ENCODE peak calls at places on chromosome 6, in five cellular contexts. G, I, F, O and A are unnamed samples.
A peak's percentile ranks its signal among the peaks of the same experiment; 100 is the strongest.

GRCh38 chr6:5960456-5960855 is 46.3 kb downstream of the NRN1 start:
- DNase-seq in G (no peak), I (no peak), F (no peak), O (no peak), A (no peak)

GRCh38 chr6:151905072-151905471 is 97.6 kb downstream of the ESR1 start:
- DNase-seq in O (no peak), G (no peak), I (no peak), F (no peak), A (no peak)

GRCh38 chr6:88513920-88514319 is 347.8 kb upstream of the CNR1 start:
- DNase-seq in I (no peak), F (no peak), O (no peak), G (no peak), A (no peak)

GRCh38 chr6:131982740-131983259 is 31.6 kb upstream of the CCN2 start:
- DNase-seq in O (no peak), G (no peak), I (no peak), F (no peak), A (no peak)

GRCh38 chr6:41331401-41332150 is 3.8 kb upstream of the NCR2 start:
- DNase-seq in F (no peak), I (no peak), G (no peak), O (no peak), A (no peak)

GRCh38 chr6:99189823-99190721 is 159.4 kb downstream of the FAXC start:
- DNase-seq in I (no peak), G (no peak), O (no peak), F (no peak), A (no peak)

GRCh38 chr6:14074723-14075503 is 42.7 kb upstream of the CD83 start:
- DNase-seq in I (no peak), O (no peak), F (no peak), G (peak; percentile 76), A (no peak)

GRCh38 chr6:5084192-5084786 is 852 bp upstream of the PPP1R3G start:
- DNase-seq in G (no peak), I (peak; percentile 71), F (no peak), O (no peak), A (no peak)

GRCh38 chr6:37074053-37074827 is 68.8 kb downstream of the FGD2 start:
- DNase-seq in O (peak; percentile 43), F (no peak), G (no peak), I (no peak), A (no peak)

GRCh38 chr6:3906191-3907019 is 57.2 kb downstream of the FAM50B start:
- DNase-seq in I (no peak), O (no peak), G (no peak), F (no peak), A (no peak)

GRCh38 chr6:88725111-88725711 is 238.2 kb downstream of the RNGTT start:
- DNase-seq in O (no peak), I (no peak), G (peak; percentile 23), F (no peak), A (no peak)

GRCh38 chr6:11123978-11124377 is 12.5 kb upstream of the ERVFRD-1 start:
- DNase-seq in G (no peak), O (no peak), F (no peak), I (no peak), A (no peak)
- TF ChIP-seq CTCF in G (no peak), O (no peak), F (peak; percentile 35), I (peak; percentile 20), A (no peak)

GRCh38 chr6:166809721-166810120 is 146.6 kb downstream of the RNASET2 start:
- DNase-seq in F (no peak), O (no peak), G (no peak), I (no peak), A (no peak)

GRCh38 chr6:166802437-166802836 is 153.9 kb downstream of the RNASET2 start:
- DNase-seq in G (no peak), I (no peak), O (no peak), F (no peak), A (no peak)

GRCh38 chr6:166803455-166803854 is 152.9 kb downstream of the RNASET2 start:
- DNase-seq in G (no peak), F (no peak), I (no peak), O (no peak), A (no peak)

GRCh38 chr6:166806962-166807757 is 149.2 kb downstream of the RNASET2 start:
- DNase-seq in O (no peak), F (no peak), I (no peak), G (no peak), A (no peak)

DNA sequence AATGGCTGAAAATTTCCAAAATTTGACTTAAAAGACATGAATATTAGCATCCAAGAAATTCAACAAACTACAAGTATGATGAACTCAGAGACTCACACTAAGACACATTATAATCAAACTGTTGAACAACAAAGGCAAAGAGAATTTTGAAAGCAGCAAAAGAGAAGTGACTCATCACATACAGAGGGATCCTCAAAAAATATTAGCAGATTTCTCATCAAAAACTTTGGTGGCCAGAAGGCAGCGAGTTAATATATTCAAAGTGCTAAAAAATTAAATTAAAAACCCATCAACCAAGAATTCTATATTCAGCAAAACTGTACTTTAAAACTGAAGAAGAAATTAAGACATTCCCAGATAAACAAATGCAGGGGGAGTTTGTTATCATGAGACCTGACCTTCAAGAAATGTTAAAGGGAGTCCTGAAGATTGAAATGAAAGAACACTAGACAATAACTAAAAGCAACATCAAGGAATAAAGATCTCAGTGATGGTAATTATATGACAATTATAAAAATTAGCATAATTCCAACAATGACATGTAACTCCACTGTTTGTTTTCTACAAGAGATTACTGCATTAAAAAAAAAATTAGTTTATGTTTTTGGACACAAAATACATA is 150.0 kb downstream of the RNASET2 start:
- DNase-seq in G (no peak), I (no peak), F (no peak), O (no peak), A (no peak)
- TF ChIP-seq CTCF in G (no peak), I (no peak), F (no peak), O (no peak), A (no peak)

GRCh38 chr6:35044145-35044745 is 96.9 kb downstream of the TCP11 start:
- DNase-seq in O (no peak), F (no peak), G (no peak), I (peak; percentile 55), A (no peak)
- TF ChIP-seq CTCF in O (no peak), F (no peak), G (no peak), I (no peak), A (no peak)

GRCh38 chr6:167980911-167981310 is 16.6 kb upstream of the KIF25 start:
- DNase-seq in G (no peak), O (no peak), I (no peak), F (no peak), A (no peak)
- TF ChIP-seq CTCF in G (no peak), O (no peak), I (no peak), F (no peak), A (no peak)

GRCh38 chr6:70547313-70547712 is 19.4 kb upstream of the SDHAF4 start:
- DNase-seq in I (no peak), G (no peak), O (no peak), F (no peak), A (no peak)
- TF ChIP-seq CTCF in I (peak; percentile 17), G (no peak), O (no peak), F (peak; percentile 35), A (no peak)

GRCh38 chr6:579339-579738 is 77.6 kb downstream of the HUS1B start:
- DNase-seq in O (no peak), F (no peak), I (no peak), G (no peak), A (no peak)
- TF ChIP-seq CTCF in O (no peak), F (peak; percentile 32), I (no peak), G (no peak), A (no peak)